ENCODE peak calls at places on chromosomes 4 and X, in eight cellular contexts. Y is LoVo, Z is breast epithelium, W is SK-N-SH, D is A172, T is HEK293T, M is AG09319, A is activated T-helper 1 cell treated with Interleukin-2 at 50 U/mL for 16 hours. X is an unnamed sample.
A peak's percentile ranks its signal among the peaks of the same experiment; 100 is the strongest.

GRCh38 chr4:80073362-80074008 is 456 bp upstream of the ANTXR2 start:
- DNase-seq in A (no peak), Z (no peak), W (no peak), M (no peak), D (no peak), Y (no peak), T (no peak), X (no peak)

GRCh38 chr4:1767058-1767769 is 25.9 kb upstream of the FGFR3 start:
- DNase-seq in A (no peak), W (peak; percentile 86), D (no peak), T (peak; percentile 43), Z (no peak), Y (no peak), M (no peak), X (peak; percentile 37)

GRCh38 chrX:129781134-129782014 is 1.6 kb downstream of the SASH3 start:
- DNase-seq in W (no peak), D (no peak), Z (no peak), A (peak; percentile 70), T (no peak), M (no peak), Y (no peak), X (no peak)

GRCh38 chr4:85952518-85952917 is 407.3 kb downstream of the MAPK10 start:
- DNase-seq in Z (no peak), W (no peak), A (no peak), T (no peak), Y (no peak), M (no peak), D (peak; percentile 60), X (peak; percentile 32)

GRCh38 chrX:17242470-17242869 is 132.5 kb upstream of the NHS start:
- DNase-seq in Y (peak; percentile 24), A (no peak), T (peak; percentile 45), D (peak; percentile 40), M (peak; percentile 32), Z (no peak), W (peak; percentile 57), X (peak; percentile 28)

GRCh38 chr4:127598656-127599055 is 34.1 kb upstream of the INTU start:
- DNase-seq in Z (no peak), M (no peak), T (no peak), Y (no peak), W (no peak), A (no peak), D (no peak), X (no peak)

GRCh38 chr4:92825785-92826184 is 522.0 kb downstream of the GRID2 start:
- DNase-seq in Z (no peak), A (no peak), D (no peak), M (no peak), W (no peak), T (no peak), Y (no peak), X (no peak)

GRCh38 chrX:151985531-151985930 is 11.1 kb upstream of the GABRE start:
- DNase-seq in W (no peak), Z (no peak), T (no peak), M (no peak), Y (no peak), A (no peak), D (no peak), X (no peak)

GRCh38 chr4:4985844-4986243 is 33.4 kb downstream of the CYTL1 start:
- DNase-seq in M (no peak), A (no peak), W (no peak), D (peak; percentile 10), Y (no peak), T (no peak), Z (no peak), X (no peak)

GRCh38 chr4:156594619-156595018 is 377.0 kb downstream of the PDGFC start:
- DNase-seq in M (no peak), W (no peak), T (peak; percentile 10), D (no peak), Y (no peak), Z (no peak), A (no peak), X (no peak)

GRCh38 chrX:10828640-10829039 is 208.3 kb upstream of the MID1 start:
- DNase-seq in W (no peak), M (no peak), T (no peak), Z (no peak), Y (no peak), D (no peak), A (no peak), X (no peak)

GRCh38 chr4:148444296-148445070 is 2.3 kb upstream of the NR3C2 start:
- DNase-seq in Y (peak; percentile 10), Z (no peak), A (peak; percentile 39), W (peak; percentile 74), D (no peak), M (no peak), T (peak; percentile 28), X (peak; percentile 40)

GRCh38 chrX:111035991-111036390 is 60.0 kb upstream of the PAK3 start:
- DNase-seq in D (no peak), W (no peak), Z (no peak), A (no peak), Y (no peak), T (no peak), M (no peak), X (no peak)

GRCh38 chr4:54233128-54233696 is 4.1 kb downstream of the PDGFRA start:
- DNase-seq in Y (peak; percentile 79), W (peak; percentile 91), T (peak; percentile 82), Z (peak; percentile 79), M (no peak), D (peak; percentile 63), A (peak; percentile 41), X (peak; percentile 84)

GRCh38 chrX:11531226-11531625 is 134.5 kb downstream of the ARHGAP6 start:
- DNase-seq in W (no peak), D (peak; percentile 13), Z (no peak), Y (no peak), T (no peak), A (no peak), M (no peak), X (no peak)

GRCh38 chr4:89434364-89434988 is 126.9 kb upstream of the GPRIN3 start:
- DNase-seq in W (peak; percentile 34), D (peak; percentile 34), M (no peak), Z (no peak), Y (peak; percentile 57), A (no peak), T (peak; percentile 50), X (peak; percentile 54)

GRCh38 chrX:39309018-39309620 is 507.9 kb downstream of the MID1IP1 start:
- DNase-seq in D (peak; percentile 29), M (no peak), Z (no peak), Y (peak; percentile 1), A (no peak), W (no peak), T (no peak), X (no peak)

GRCh38 chr4:3836041-3836801 is 70.0 kb downstream of the ADRA2C start:
- DNase-seq in Z (no peak), T (peak; percentile 48), A (no peak), D (no peak), M (no peak), Y (no peak), W (peak; percentile 84), X (no peak)

GRCh38 chr4:106273831-106274230 is 42.2 kb downstream of the TBCK start:
- DNase-seq in T (no peak), Z (no peak), W (no peak), D (no peak), Y (no peak), A (no peak), M (no peak), X (peak; percentile 70)

GRCh38 chr4:65259251-65259650 is 411.0 kb downstream of the EPHA5 start:
- DNase-seq in T (no peak), W (no peak), Y (no peak), M (no peak), Z (no peak), D (no peak), A (no peak), X (no peak)